ENCODE peak calls at places on chromosomes 6 and 20, in four cellular contexts. G is cardiac muscle cell, T is adrenal gland, I is lung. U is an unnamed sample.

GRCh38 chr6:158686791-158687381 is 37.0 kb downstream of the SYTL3 start:
- DNase-seq in G (no peak), T (no peak), I (peak; percentile 28), U (no peak)

GRCh38 chr6:127343753-127344659 is 597 bp upstream of the ECHDC1 start:
- DNase-seq in G (peak; percentile 54), T (no peak), I (no peak), U (no peak)

GRCh38 chr6:14265049-14266021 is 147.8 kb downstream of the CD83 start:
- DNase-seq in G (no peak), T (no peak), I (no peak), U (no peak)

GRCh38 chr6:150025201-150025917 is at the start of gene RAET1L:
- DNase-seq in G (peak; percentile 37), T (peak; percentile 75), I (peak; percentile 41), U (peak; percentile 47)

GRCh38 chr20:34546751-34547181 is 11.8 kb upstream of the MAP1LC3A start:
- DNase-seq in G (no peak), T (no peak), I (no peak), U (no peak)

GRCh38 chr20:44552950-44553908 is 29.1 kb upstream of the PKIG start:
- DNase-seq in G (peak; percentile 67), T (no peak), I (peak; percentile 74), U (no peak)

GRCh38 chr6:163207984-163208383 is 206.5 kb upstream of the QKI start:
- DNase-seq in G (no peak), T (no peak), I (no peak), U (no peak)

GRCh38 chr6:83073620-83074019 is 6.1 kb downstream of the DOP1A start:
- DNase-seq in G (no peak), T (no peak), I (no peak), U (no peak)

GRCh38 chr20:20955837-20956236 is 150.3 kb downstream of the LINC00237 start:
- DNase-seq in G (no peak), T (no peak), I (no peak), U (no peak)

GRCh38 chr6:31903957-31904356 is 2.1 kb upstream of the ZBTB12 start:
- DNase-seq in G (peak; percentile 58), T (peak; percentile 58), I (no peak), U (no peak)

GRCh38 chr6:143941852-143942627 is 66.0 kb downstream of the PLAGL1 start:
- DNase-seq in G (peak; percentile 71), T (peak; percentile 66), I (peak; percentile 51), U (peak; percentile 52)

GRCh38 chr20:19885981-19886665 is 128.1 kb downstream of the RIN2 start:
- DNase-seq in G (peak; percentile 45), T (peak; percentile 80), I (peak; percentile 35), U (peak; percentile 61)

GRCh38 chr6:164502838-164503237 is 806.6 kb downstream of the C6orf118 start:
- DNase-seq in G (no peak), T (no peak), I (no peak), U (no peak)

GRCh38 chr6:136446579-136447182 is 103.5 kb downstream of the MAP7 start:
- DNase-seq in G (peak; percentile 27), T (no peak), I (no peak), U (no peak)

GRCh38 chr6:77456531-77457248 is 6.6 kb downstream of the HTR1B start:
- DNase-seq in G (peak; percentile 98), T (no peak), I (no peak), U (no peak)

GRCh38 chr20:25695532-25696383 is 895 bp downstream of the ZNF337 start:
- DNase-seq in G (no peak), T (no peak), I (no peak), U (no peak)

GRCh38 chr6:79671605-79672266 is 40.6 kb downstream of the SH3BGRL2 start:
- DNase-seq in G (no peak), T (peak; percentile 17), I (peak; percentile 79), U (peak; percentile 82)

GRCh38 chr6:44297063-44298038 is 15.8 kb downstream of the AARS2 start:
- DNase-seq in G (peak; percentile 49), T (peak; percentile 42), I (no peak), U (peak; percentile 39)

GRCh38 chr6:41200296-41200900 is 551 bp downstream of the TREML2 start:
- DNase-seq in G (peak; percentile 75), T (peak; percentile 21), I (peak; percentile 49), U (peak; percentile 34)

GRCh38 chr6:2857580-2858337 is 16.1 kb upstream of the SERPINB1 start:
- DNase-seq in G (peak; percentile 96), T (peak; percentile 89), I (no peak), U (no peak)

GRCh38 chr20:44247676-44248419 is 740 bp downstream of the GDAP1L1 start:
- DNase-seq in G (peak; percentile 49), T (peak; percentile 49), I (no peak), U (no peak)

GRCh38 chr6:93516441-93516840 is 97.1 kb upstream of the EPHA7 start:
- DNase-seq in G (no peak), T (no peak), I (no peak), U (no peak)

GRCh38 chr6:9583946-9584345 is 830.9 kb downstream of the TFAP2A start:
- DNase-seq in G (peak; percentile 2), T (no peak), I (no peak), U (no peak)

GRCh38 chr20:47677314-47678129 is 107.8 kb downstream of the SULF2 start:
- DNase-seq in G (peak; percentile 40), T (peak; percentile 40), I (no peak), U (peak; percentile 64)

GRCh38 chr20:46074006-46074405 is 15.8 kb downstream of the NCOA5 start:
- DNase-seq in G (no peak), T (no peak), I (no peak), U (no peak)

GRCh38 chr6:125307150-125307838 is 5.5 kb upstream of the HDDC2 start:
- DNase-seq in G (peak; percentile 16), T (no peak), I (no peak), U (no peak)

GRCh38 chr6:33289784-33290315 is 449 bp downstream of the PFDN6 start:
- DNase-seq in G (no peak), T (no peak), I (no peak), U (no peak)

GRCh38 chr6:111888928-111889696 is 15.9 kb upstream of the FYN start:
- DNase-seq in G (peak; percentile 62), T (no peak), I (no peak), U (no peak)

GRCh38 chr6:121951077-121951476 is 448.4 kb upstream of the HSF2 start:
- DNase-seq in G (peak; percentile 5), T (no peak), I (no peak), U (no peak)

GRCh38 chr6:121956782-121957181 is 442.7 kb upstream of the HSF2 start:
- DNase-seq in G (no peak), T (no peak), I (no peak), U (no peak)

GRCh38 chr6:121951918-121952379 is 447.5 kb upstream of the HSF2 start:
- DNase-seq in G (peak; percentile 40), T (no peak), I (no peak), U (no peak)
- H3K27ac ChIP-seq in G (no peak overlapping the region), T (no peak overlapping the region), I (no peak overlapping the region), U (no peak overlapping the region)

GRCh38 chr6:106794129-106794528 is 164.8 kb downstream of the QRSL1 start:
- DNase-seq in G (no peak), T (no peak), I (no peak), U (no peak)
- H3K27ac ChIP-seq in G (no peak overlapping the region), T (no peak overlapping the region), I (no peak overlapping the region), U (no peak overlapping the region)

GRCh38 chr20:58042626-58043025 is 185.8 kb downstream of the ANKRD60 start:
- DNase-seq in G (no peak), T (no peak), I (no peak), U (no peak)
- H3K27ac ChIP-seq in G (no peak overlapping the region), T (no peak overlapping the region), I (no peak overlapping the region), U (no peak overlapping the region)

GRCh38 chr6:36235309-36235708 is 34.6 kb upstream of the PNPLA1 start:
- DNase-seq in G (no peak), T (peak; percentile 68), I (no peak), U (peak; percentile 38)

GRCh38 chr6:36239710-36240256 is 30.1 kb upstream of the PNPLA1 start:
- DNase-seq in G (no peak), T (no peak), I (no peak), U (no peak)

GRCh38 chr6:36232172-36232571 is 35.6 kb downstream of the BRPF3 start:
- DNase-seq in G (no peak), T (no peak), I (no peak), U (no peak)

GRCh38 chr6:36230376-36230775 is 33.8 kb downstream of the BRPF3 start:
- DNase-seq in G (no peak), T (no peak), I (no peak), U (no peak)

GRCh38 chr6:36235862-36236261 is 34.0 kb upstream of the PNPLA1 start:
- DNase-seq in G (no peak), T (no peak), I (no peak), U (no peak)
- H3K27ac ChIP-seq in G (no peak overlapping the region), T (no peak overlapping the region), I (no peak overlapping the region), U (no peak overlapping the region)

GRCh38 chr6:90294989-90295853 is 1.4 kb downstream of the BACH2 start:
- DNase-seq in G (peak; percentile 43), T (peak; percentile 43), I (peak; percentile 31), U (peak; percentile 31)
- H3K27ac ChIP-seq in G (no peak overlapping the region), T (no peak overlapping the region), I (peak overlapping the region; percentile 34), U (peak overlapping the region; percentile 86)

U was measured in stomach.